ENCODE peak calls at places on chromosome 20, in five cellular contexts. R is heart right ventricle; F is thoracic aorta; X is naive thymus-derived CD4-positive, alpha-beta T cell; Q is small intestine. K is an unnamed sample.

GRCh38 chr20:31719644-31720485 is 2.8 kb downstream of the BCL2L1 start:
- DNase-seq in R (no peak), F (no peak), X (no peak), Q (peak; percentile 74), K (no peak)

GRCh38 chr20:51712501-51713212 is 55.5 kb downstream of the ATP9A start:
- DNase-seq in R (no peak), F (no peak), X (no peak), Q (peak; percentile 24), K (no peak)

GRCh38 chr20:26167499-26167898 is 470.8 kb upstream of the ZNF337 start:
- DNase-seq in R (no peak), F (no peak), X (no peak), Q (no peak), K (no peak)

GRCh38 chr20:25532015-25532751 is 53.1 kb downstream of the NINL start:
- DNase-seq in R (no peak), F (no peak), X (no peak), Q (no peak), K (no peak)

GRCh38 chr20:41889125-41889870 is 271.1 kb upstream of the CHD6 start:
- DNase-seq in R (no peak), F (no peak), X (no peak), Q (peak; percentile 12), K (no peak)

GRCh38 chr20:31569163-31570020 is 35.7 kb upstream of the ID1 start:
- DNase-seq in R (peak; percentile 64), F (no peak), X (peak; percentile 55), Q (peak; percentile 68), K (no peak)

GRCh38 chr20:12963456-12963855 is 45.3 kb upstream of the SPTLC3 start:
- DNase-seq in R (no peak), F (no peak), X (no peak), Q (no peak), K (no peak)

GRCh38 chr20:346640-347316 is at the start of gene NRSN2:
- DNase-seq in R (peak; percentile 69), F (no peak), X (no peak), Q (peak; percentile 34), K (peak; percentile 89)

GRCh38 chr20:63836335-63837133 is 5.5 kb upstream of the ZBTB46 start:
- DNase-seq in R (no peak), F (no peak), X (no peak), Q (no peak), K (no peak)

GRCh38 chr20:6397115-6397514 is 274.3 kb upstream of the FERMT1 start:
- DNase-seq in R (no peak), F (no peak), X (no peak), Q (no peak), K (no peak)

GRCh38 chr20:19937651-19938420 is 79.3 kb upstream of the NAA20 start:
- DNase-seq in R (no peak), F (no peak), X (peak; percentile 29), Q (no peak), K (no peak)

GRCh38 chr20:46963196-46963529 is 68.5 kb downstream of the EYA2 start:
- DNase-seq in R (no peak), F (no peak), X (no peak), Q (no peak), K (no peak)

GRCh38 chr20:62355527-62356142 is 11.5 kb downstream of the LAMA5 start:
- DNase-seq in R (peak; percentile 76), F (no peak), X (no peak), Q (no peak), K (peak; percentile 65)

GRCh38 chr20:53883098-53883762 is 187.2 kb downstream of the BCAS1 start:
- DNase-seq in R (no peak), F (no peak), X (no peak), Q (no peak), K (no peak)

GRCh38 chr20:51469578-51470520 is 72.7 kb downstream of the NFATC2 start:
- DNase-seq in R (no peak), F (no peak), X (no peak), Q (no peak), K (no peak)

GRCh38 chr20:2692036-2692885 is at the start of gene EBF4:
- DNase-seq in R (peak; percentile 59), F (no peak), X (peak; percentile 36), Q (peak; percentile 10), K (peak; percentile 80)

GRCh38 chr20:16004108-16004854 is 569.0 kb downstream of the KIF16B start:
- DNase-seq in R (peak; percentile 38), F (no peak), X (no peak), Q (no peak), K (no peak)

GRCh38 chr20:32753731-32754130 is 8.5 kb upstream of the DNMT3B start:
- DNase-seq in R (no peak), F (no peak), X (no peak), Q (no peak), K (no peak)

GRCh38 chr20:45346291-45346718 is 1.9 kb downstream of the SDC4 start:
- DNase-seq in R (no peak), F (no peak), X (no peak), Q (no peak), K (no peak)

GRCh38 chr20:13877789-13878188 is 93.0 kb downstream of the NDUFAF5 start:
- DNase-seq in R (no peak), F (no peak), X (no peak), Q (no peak), K (no peak)

GRCh38 chr20:11302436-11302835 is 615.3 kb upstream of the BTBD3 start:
- DNase-seq in R (no peak), F (no peak), X (no peak), Q (no peak), K (no peak)

GRCh38 chr20:5402903-5403531 is 86.3 kb upstream of the PROKR2 start:
- DNase-seq in R (no peak), F (no peak), X (no peak), Q (peak; percentile 48), K (no peak)

GRCh38 chr20:43571771-43572170 is 12.9 kb downstream of the SGK2 start:
- DNase-seq in R (no peak), F (no peak), X (no peak), Q (no peak), K (no peak)

GRCh38 chr20:25077610-25078169 is 4.3 kb downstream of the VSX1 start:
- DNase-seq in R (peak; percentile 48), F (no peak), X (no peak), Q (no peak), K (no peak)

GRCh38 chr20:29878281-29878741 is 1379.2 kb upstream of the DEFB115 start:
- DNase-seq in R (peak; percentile 14), F (no peak), X (no peak), Q (no peak), K (peak; percentile 84)

GRCh38 chr20:39961667-39962066 is 727.4 kb downstream of the MAFB start:
- DNase-seq in R (no peak), F (no peak), X (no peak), Q (no peak), K (no peak)

GRCh38 chr20:19021406-19022117 is 190.9 kb upstream of the SLC24A3 start:
- DNase-seq in R (no peak), F (no peak), X (no peak), Q (no peak), K (no peak)

GRCh38 chr20:53201588-53201987 is 229.4 kb downstream of the TSHZ2 start:
- DNase-seq in R (no peak), F (no peak), X (no peak), Q (no peak), K (no peak)

GRCh38 chr20:3797592-3798404 is 1.7 kb downstream of the CDC25B start:
- DNase-seq in R (no peak), F (no peak), X (no peak), Q (peak; percentile 70), K (no peak)

GRCh38 chr20:3796477-3797225 is 541 bp downstream of the CDC25B start:
- DNase-seq in R (no peak), F (no peak), X (no peak), Q (no peak), K (peak; percentile 34)

GRCh38 chr20:3795511-3796468 is at the start of gene CDC25B:
- DNase-seq in R (peak; percentile 93), F (peak; percentile 88), X (peak; percentile 87), Q (peak; percentile 91), K (peak; percentile 98)

GRCh38 chr20:3798405-3798768 is 2.3 kb downstream of the CDC25B start:
- DNase-seq in R (no peak), F (no peak), X (no peak), Q (no peak), K (peak; percentile 29)

DNA sequence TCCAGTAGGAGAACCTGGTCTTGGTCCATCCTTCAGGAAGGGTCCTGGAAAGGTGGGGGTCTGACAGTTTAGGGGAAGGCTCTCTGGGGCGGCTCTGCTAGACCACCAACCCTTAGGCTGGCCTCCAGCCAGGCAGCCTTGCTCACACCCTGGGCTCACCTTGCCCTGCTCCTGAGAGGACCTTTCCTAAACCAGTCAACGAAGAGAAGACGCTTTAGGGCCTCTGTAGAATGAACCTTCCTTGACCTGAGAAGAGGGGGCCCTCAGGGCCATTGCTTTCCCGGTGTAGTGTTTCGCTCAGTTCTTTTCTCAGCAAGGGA is 1.1 kb downstream of the CDC25B start:
- DNase-seq in R (no peak), F (no peak), X (no peak), Q (no peak), K (no peak)
- H3K27ac ChIP-seq in R (no peak overlapping the region), F (no peak overlapping the region), X (peak overlapping the region; percentile 78), Q (no peak overlapping the region), K (peak overlapping the region; percentile 73)

GRCh38 chr20:56412949-56413348 is 889 bp downstream of the CASS4 start:
- DNase-seq in R (no peak), F (no peak), X (no peak), Q (no peak), K (no peak)
- H3K4me3 ChIP-seq in R (peak overlapping the region; percentile 30), F (peak overlapping the region; percentile 37), X (peak overlapping the region; percentile 71), Q (no peak overlapping the region), K (peak overlapping the region; percentile 10)

GRCh38 chr20:37343212-37343993 is 2.5 kb upstream of the SRC start:
- DNase-seq in R (no peak), F (no peak), X (no peak), Q (peak; percentile 97), K (peak; percentile 84)

GRCh38 chr20:37341632-37342031 is 4.3 kb upstream of the SRC start:
- DNase-seq in R (no peak), F (no peak), X (no peak), Q (no peak), K (no peak)

GRCh38 chr20:37339208-37339607 is 6.7 kb upstream of the SRC start:
- DNase-seq in R (no peak), F (no peak), X (no peak), Q (no peak), K (peak; percentile 4)

GRCh38 chr20:37342231-37343177 is 3.4 kb upstream of the SRC start:
- DNase-seq in R (no peak), F (no peak), X (no peak), Q (no peak), K (peak; percentile 43)

DNA sequence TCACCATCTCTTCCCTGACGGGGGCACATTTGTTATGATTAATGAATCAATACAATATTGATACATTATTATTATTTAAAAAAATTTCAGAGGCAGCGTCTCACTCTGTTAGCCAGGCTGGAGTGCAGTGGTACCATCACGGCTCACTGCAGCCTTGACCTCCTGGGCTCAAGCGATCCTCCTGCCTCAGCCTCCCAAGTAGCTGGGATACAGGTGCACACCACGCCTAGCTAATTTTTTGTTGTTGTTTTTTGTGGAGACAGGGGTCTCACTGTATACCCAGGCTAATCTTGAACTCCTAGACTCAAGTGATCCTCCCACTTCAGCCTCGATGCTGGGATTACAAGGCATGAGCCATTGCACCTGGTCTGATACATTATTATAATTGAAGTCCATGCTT is 4.9 kb upstream of the SRC start:
- DNase-seq in R (no peak), F (no peak), X (no peak), Q (no peak), K (no peak)
- H3K4me1 ChIP-seq in R (peaks cover 25% of the 10 kb centered on the region), F (no peaks in the 10 kb centered on the region), X (peaks cover 5% of the 10 kb centered on the region), Q (peaks cover 12% of the 10 kb centered on the region), K (peaks cover 6% of the 10 kb centered on the region)

GRCh38 chr20:49629606-49630005 is 61.7 kb upstream of the PTGIS start:
- DNase-seq in R (no peak), F (no peak), X (no peak), Q (no peak), K (no peak)
- H3K27ac ChIP-seq in R (no peak overlapping the region), F (no peak overlapping the region), X (no peak overlapping the region), Q (no peak overlapping the region), K (no peak overlapping the region)

GRCh38 chr20:36471885-36472642 is 69.3 kb upstream of the MYL9 start:
- DNase-seq in R (no peak), F (no peak), X (no peak), Q (no peak), K (no peak)
- H3K4me3 ChIP-seq in R (no peak overlapping the region), F (peak overlapping the region; percentile 53), X (peak overlapping the region; percentile 41), Q (no peak overlapping the region), K (no peak overlapping the region)

K was measured in left lung.